ENCODE peak calls at places on chromosomes 12 and 14, in four cellular contexts. J is neuronal stem cell, I is fibroblast of lung, X is neural progenitor cell. H is an unnamed sample.

GRCh38 chr12:53451661-53452158 is at the start of gene PCBP2:
- DNase-seq in X (peak; percentile 100), I (peak; percentile 100), J (peak; percentile 99), H (peak; percentile 97)

GRCh38 chr12:65525501-65526141 is 247.1 kb downstream of the MSRB3 start:
- DNase-seq in I (peak; percentile 94), X (no peak), J (no peak), H (peak; percentile 68)

GRCh38 chr14:102403028-102403427 is 40.3 kb downstream of the TECPR2 start:
- DNase-seq in I (no peak), J (no peak), X (no peak), H (no peak)

GRCh38 chr12:117686911-117687377 is 281.8 kb downstream of the KSR2 start:
- DNase-seq in I (peak; percentile 91), X (no peak), J (no peak), H (peak; percentile 91)

GRCh38 chr14:63273717-63274673 is 44.7 kb downstream of the GPHB5 start:
- DNase-seq in J (no peak), X (no peak), I (no peak), H (no peak)

GRCh38 chr12:116818341-116818856 is 62.8 kb downstream of the HRK start:
- DNase-seq in I (peak; percentile 22), X (no peak), J (no peak), H (no peak)

GRCh38 chr12:94812345-94812744 is 162.0 kb upstream of the TMCC3 start:
- DNase-seq in I (peak; percentile 18), X (no peak), J (no peak), H (no peak)

GRCh38 chr12:104223599-104224168 is 8.1 kb downstream of the TXNRD1 start:
- DNase-seq in I (no peak), J (no peak), X (no peak), H (no peak)

GRCh38 chr12:116385486-116386217 is 108.2 kb upstream of the MED13L start:
- DNase-seq in I (no peak), X (peak; percentile 15), J (no peak), H (no peak)

GRCh38 chr14:51604078-51604477 is 47.6 kb upstream of the FRMD6 start:
- DNase-seq in J (no peak), X (no peak), I (peak; percentile 96), H (no peak)

DNA sequence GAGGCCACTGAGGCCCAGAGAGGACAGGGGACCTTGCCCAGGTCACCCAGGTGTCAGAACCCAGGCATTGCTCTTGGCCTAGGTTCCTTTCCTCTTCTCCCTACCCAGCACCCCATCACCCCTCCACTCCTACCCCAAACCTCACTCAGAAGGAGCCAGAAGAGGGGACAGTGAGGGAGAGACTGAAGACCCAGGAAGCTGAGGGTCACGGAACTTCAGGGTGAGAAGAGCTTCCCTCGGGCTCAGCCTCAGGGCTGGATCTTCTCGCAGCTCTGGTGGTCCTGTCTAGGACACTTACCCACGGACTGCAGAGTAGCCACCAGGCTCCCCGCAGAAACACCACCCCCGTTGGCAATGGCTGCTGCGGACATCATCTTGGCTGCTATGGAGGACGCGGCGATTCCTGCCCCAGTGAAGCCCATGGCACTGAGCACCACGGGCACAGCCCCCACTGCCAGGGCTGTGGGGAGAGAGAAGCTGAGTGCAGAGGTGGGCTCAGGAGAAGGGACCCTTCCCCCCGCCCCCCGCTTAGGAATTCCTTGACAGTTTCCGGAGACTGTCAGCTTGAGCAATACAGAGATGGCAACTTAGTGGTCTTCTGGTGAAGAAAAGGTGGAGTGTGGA is 1.1 kb downstream of the IFI27L2 start:
- DNase-seq in J (no peak), I (no peak), X (no peak), H (no peak)
- H2AFZ ChIP-seq in J (peak overlapping the region; percentile 95), I (no peak overlapping the region), X (no peak overlapping the region), H (peak overlapping the region; percentile 87)

GRCh38 chr14:99252940-99253868 is 18.8 kb downstream of the BCL11B start:
- DNase-seq in X (no peak), I (no peak), J (no peak), H (no peak)

GRCh38 chr14:99255621-99256482 is 16.1 kb downstream of the BCL11B start:
- DNase-seq in X (no peak), I (no peak), J (no peak), H (no peak)

GRCh38 chr14:99252443-99252939 is 19.5 kb downstream of the BCL11B start:
- DNase-seq in I (no peak), X (no peak), J (no peak), H (no peak)

GRCh38 chr14:99254391-99255009 is 17.5 kb downstream of the BCL11B start:
- DNase-seq in J (no peak), X (no peak), I (no peak), H (no peak)

GRCh38 chr14:99253890-99254289 is 18.1 kb downstream of the BCL11B start:
- DNase-seq in X (no peak), I (no peak), J (no peak), H (no peak)
- H3K27me3 ChIP-seq in X (peaks cover 23% of the 10 kb centered on the region), I (no peaks in the 10 kb centered on the region), J (no peaks in the 10 kb centered on the region), H (no peaks in the 10 kb centered on the region)

DNA sequence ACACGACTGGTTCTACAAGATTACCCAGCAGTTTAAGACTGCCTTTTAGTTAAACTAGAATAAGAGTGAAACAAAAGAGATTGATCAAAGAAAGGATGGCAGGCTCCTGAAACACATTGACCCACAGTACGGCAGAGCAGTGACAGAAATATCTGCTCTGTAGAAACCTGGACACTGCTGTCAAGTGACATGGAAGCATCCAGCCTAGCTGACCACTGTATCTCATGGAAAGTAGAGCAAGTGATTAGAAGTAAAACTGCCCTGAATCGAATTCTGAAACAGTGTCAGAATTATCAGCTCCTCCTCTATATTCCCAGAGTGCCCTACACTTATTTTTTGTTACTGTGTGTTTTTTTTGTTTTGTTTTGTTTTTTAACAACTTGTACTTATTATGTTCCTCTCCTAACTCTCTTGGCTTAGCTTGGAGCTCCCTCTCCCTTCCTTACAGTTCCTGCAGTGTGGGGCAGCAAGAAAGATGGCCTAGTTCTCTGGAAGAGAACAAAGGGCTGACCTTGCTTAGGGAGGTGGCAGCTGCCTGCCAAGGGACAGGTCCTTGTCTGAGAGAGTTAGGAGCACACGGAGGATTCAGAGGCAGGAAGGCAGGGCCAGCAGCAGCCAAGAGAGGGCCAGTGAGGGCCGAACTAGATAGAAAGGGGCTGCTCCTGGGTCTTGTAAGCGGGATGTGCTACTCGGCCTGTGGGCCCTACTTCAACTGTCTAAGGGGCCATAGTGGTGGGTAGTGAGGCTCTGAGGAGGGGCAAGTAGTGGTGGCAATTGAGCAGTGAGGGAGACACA is 97.2 kb downstream of the PTPRR start:
- DNase-seq in X (peak; percentile 19), I (no peak), J (no peak), H (no peak)
- H2AFZ ChIP-seq in X (peak overlapping the region; percentile 69), I (no peak overlapping the region), J (peak overlapping the region; percentile 32), H (no peak overlapping the region)

GRCh38 chr12:43180242-43180641 is 371.8 kb downstream of the ADAMTS20 start:
- DNase-seq in I (no peak), J (no peak), X (no peak), H (no peak)
- H3K27me3 ChIP-seq in I (no peaks in the 10 kb centered on the region), J (no peaks in the 10 kb centered on the region), X (no peaks in the 10 kb centered on the region), H (no peaks in the 10 kb centered on the region)

GRCh38 chr12:106357549-106358409 is at the start of gene POLR3B:
- DNase-seq in X (peak; percentile 97), J (peak; percentile 96), I (peak; percentile 95), H (peak; percentile 97)

GRCh38 chr12:106359620-106360399 is 2.3 kb downstream of the POLR3B start:
- DNase-seq in X (no peak), I (no peak), J (no peak), H (no peak)

GRCh38 chr12:106360400-106360994 is 2.9 kb downstream of the POLR3B start:
- DNase-seq in I (no peak), J (no peak), X (no peak), H (no peak)

GRCh38 chr12:106362971-106363370 is 5.4 kb downstream of the POLR3B start:
- DNase-seq in I (no peak), J (no peak), X (no peak), H (no peak)

DNA sequence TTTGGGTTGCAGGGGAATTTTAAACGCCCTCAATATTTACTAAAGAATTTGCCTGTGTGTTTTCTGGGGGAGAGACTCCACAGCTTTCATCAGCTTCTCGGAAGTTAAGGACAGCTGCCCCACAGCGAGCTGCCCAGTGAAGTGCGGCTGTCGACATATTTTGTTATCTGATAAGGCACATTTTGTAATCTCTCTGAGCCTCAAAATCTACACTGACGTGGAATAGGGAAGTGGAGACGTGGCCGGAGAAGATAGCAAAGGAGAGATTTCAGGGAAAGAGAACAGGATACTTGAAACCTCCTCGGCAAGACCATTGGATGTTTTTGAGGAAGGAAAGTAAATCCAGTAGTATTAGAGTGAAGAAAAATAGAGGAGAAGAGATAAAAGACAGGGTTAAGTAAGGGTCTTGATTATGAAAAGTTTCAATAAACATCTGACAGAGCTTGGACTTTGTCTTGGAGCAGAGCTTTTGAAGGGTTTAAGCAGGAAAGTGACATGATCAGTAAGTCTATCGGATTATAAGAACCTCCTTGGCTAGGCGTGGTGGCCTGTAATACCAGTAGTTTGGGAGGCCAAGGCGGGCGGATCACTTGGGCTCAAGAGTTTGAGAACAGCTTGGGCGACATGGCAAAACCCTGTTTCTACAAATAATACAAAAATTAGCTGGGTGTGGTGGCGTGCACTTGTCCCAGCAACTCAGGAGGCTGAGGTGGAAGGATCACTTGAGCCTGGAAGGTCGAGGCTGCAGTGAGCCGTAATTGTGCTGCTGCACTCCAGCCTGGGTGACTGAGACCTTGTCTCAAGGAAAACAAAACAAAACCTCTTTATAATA is 1.1 kb downstream of the POLR3B start:
- DNase-seq in I (peak; percentile 80), J (no peak), X (no peak), H (peak; percentile 71)
- H2AFZ ChIP-seq in I (no peak overlapping the region), J (peak overlapping the region; percentile 92), X (peak overlapping the region; percentile 82), H (peak overlapping the region; percentile 99)

DNA sequence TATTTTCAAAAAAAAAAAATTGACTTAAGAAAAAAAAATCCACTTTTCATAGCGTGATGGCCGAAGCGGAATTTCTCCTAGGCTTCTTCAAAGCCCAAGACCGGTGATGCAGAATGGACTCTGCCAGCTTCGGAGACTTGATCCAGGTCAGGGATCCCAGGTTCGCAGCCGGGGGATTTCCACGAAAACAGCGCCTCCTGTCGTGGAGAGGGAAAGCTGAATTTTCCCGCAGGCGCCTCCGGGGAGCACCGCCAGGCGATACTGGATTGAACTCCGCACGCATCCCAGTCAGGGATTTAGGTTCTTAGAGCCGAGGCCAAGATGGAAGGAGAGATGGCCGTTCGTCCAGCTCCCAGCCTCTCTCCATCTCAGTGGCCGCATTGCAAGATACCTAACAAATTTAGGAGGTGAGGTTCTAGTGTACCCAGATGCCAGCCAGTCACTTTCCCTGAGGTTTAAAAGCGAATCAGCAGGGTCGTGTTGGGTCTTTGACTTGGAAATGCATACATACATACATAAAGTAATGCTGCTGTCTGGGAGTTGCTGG is 2.2 kb downstream of the TTC6 start:
- DNase-seq in X (peak; percentile 81), I (no peak), J (no peak), H (peak; percentile 68)
- H3K27me3 ChIP-seq in X (peaks cover 100% of the 10 kb centered on the region), I (peaks cover 80% of the 10 kb centered on the region), J (peaks cover 32% of the 10 kb centered on the region), H (peaks cover 89% of the 10 kb centered on the region)

DNA sequence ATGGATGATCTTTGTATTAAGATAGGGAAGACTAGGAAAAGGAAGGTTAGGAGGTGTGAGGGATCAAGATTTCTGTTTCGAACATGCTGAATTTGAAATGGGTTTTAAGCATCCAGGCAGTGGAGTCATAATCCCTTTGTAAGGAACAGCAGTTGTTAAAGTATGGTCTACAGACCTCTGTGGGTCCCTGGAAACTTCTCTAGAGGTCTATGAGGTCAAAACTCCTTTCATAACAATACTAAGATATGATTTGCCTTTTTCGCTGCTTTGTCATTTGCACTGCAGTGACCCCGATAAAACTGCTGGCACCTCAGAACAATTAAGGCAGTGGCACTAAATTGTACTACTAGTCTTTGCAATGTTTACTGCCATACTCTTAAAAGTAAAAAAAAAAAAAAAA is 1.5 kb downstream of the RAD51AP1 start:
- DNase-seq in I (no peak), X (no peak), J (no peak), H (no peak)
- H2AFZ ChIP-seq in I (no peak overlapping the region), X (no peak overlapping the region), J (no peak overlapping the region), H (peak overlapping the region; percentile 100)

GRCh38 chr12:11561416-11561815 is 88.1 kb upstream of the ETV6 start:
- DNase-seq in I (peak; percentile 32), J (no peak), X (no peak), H (no peak)
- H3K27me3 ChIP-seq in I (no peaks in the 10 kb centered on the region), J (no peaks in the 10 kb centered on the region), X (no peaks in the 10 kb centered on the region), H (peaks cover 14% of the 10 kb centered on the region)

H was measured in osteoblast.